ENCODE peak calls at places on chromosomes 4 and X, in five cellular contexts. M is B cell, J is fibroblast of lung, N is fibroblast of mammary gland, C is heart right ventricle. T is an unnamed sample.

GRCh38 chr4:169774466-169775445 is 17.0 kb upstream of the HPF1 start:
- DNase-seq in M (no peak), J (no peak), N (no peak), C (peak; percentile 41), T (no peak)

GRCh38 chr4:7366180-7366957 is 68.4 kb downstream of the PSAPL1 start:
- DNase-seq in M (peak; percentile 28), J (no peak), N (no peak), C (no peak), T (no peak)

GRCh38 chr4:158532556-158533231 is 11.0 kb downstream of the RXFP1 start:
- DNase-seq in M (no peak), J (no peak), N (no peak), C (no peak), T (no peak)

GRCh38 chr4:165312506-165312905 is 15.0 kb upstream of the MSMO1 start:
- DNase-seq in M (no peak), J (peak; percentile 64), N (peak; percentile 87), C (no peak), T (peak; percentile 62)

GRCh38 chr4:8835521-8836365 is 35.9 kb downstream of the HMX1 start:
- DNase-seq in M (no peak), J (no peak), N (no peak), C (no peak), T (no peak)

GRCh38 chr4:143336828-143337599 is at the start of gene GAB1:
- DNase-seq in M (no peak), J (peak; percentile 83), N (peak; percentile 74), C (peak; percentile 80), T (peak; percentile 36)

GRCh38 chr4:169492436-169493163 is 119.8 kb downstream of the NEK1 start:
- DNase-seq in M (peak; percentile 42), J (peak; percentile 17), N (peak; percentile 55), C (no peak), T (peak; percentile 34)

GRCh38 chr4:8579526-8580320 is 469 bp upstream of the GPR78 start:
- DNase-seq in M (no peak), J (no peak), N (no peak), C (no peak), T (no peak)

GRCh38 chr4:25928320-25928955 is 14.4 kb downstream of the SMIM20 start:
- DNase-seq in M (no peak), J (no peak), N (no peak), C (no peak), T (no peak)

GRCh38 chr4:152535236-152535902 is 523 bp downstream of the FBXW7 start:
- DNase-seq in M (no peak), J (no peak), N (no peak), C (no peak), T (no peak)

GRCh38 chrX:70176938-70177533 is at the start of gene DGAT2L6:
- DNase-seq in M (no peak), J (peak; percentile 14), N (peak; percentile 43), C (no peak), T (no peak)

GRCh38 chr4:88110826-88111225 is 47.6 kb downstream of the ABCG2 start:
- DNase-seq in M (no peak), J (peak; percentile 20), N (no peak), C (no peak), T (no peak)

GRCh38 chr4:3034231-3034630 is 40.1 kb downstream of the HTT-AS start:
- DNase-seq in M (no peak), J (no peak), N (no peak), C (no peak), T (no peak)

GRCh38 chr4:3340703-3341088 is 47.9 kb downstream of the RGS12 start:
- DNase-seq in M (no peak), J (no peak), N (no peak), C (no peak), T (no peak)

GRCh38 chr4:788006-788635 is 37.8 kb downstream of the CPLX1 start:
- DNase-seq in M (no peak), J (no peak), N (no peak), C (no peak), T (no peak)

GRCh38 chr4:27048350-27049100 is 187.9 kb downstream of the STIM2 start:
- DNase-seq in M (no peak), J (peak; percentile 14), N (peak; percentile 41), C (no peak), T (peak; percentile 38)

GRCh38 chr4:114598191-114599121 is at the start of gene UGT8:
- DNase-seq in M (peak; percentile 87), J (peak; percentile 24), N (peak; percentile 6), C (peak; percentile 30), T (no peak)

GRCh38 chr4:3501126-3501824 is 30.9 kb downstream of the LRPAP1 start:
- DNase-seq in M (no peak), J (no peak), N (no peak), C (no peak), T (no peak)

GRCh38 chrX:154327026-154327820 is 31.6 kb downstream of the TKTL1 start:
- DNase-seq in M (no peak), J (peak; percentile 51), N (no peak), C (no peak), T (peak; percentile 26)

GRCh38 chr4:5801696-5802095 is 90.7 kb downstream of the EVC start:
- DNase-seq in M (no peak), J (no peak), N (no peak), C (no peak), T (no peak)

GRCh38 chr4:6974138-6974848 is 64.7 kb downstream of the TBC1D14 start:
- DNase-seq in M (peak; percentile 83), J (peak; percentile 79), N (peak; percentile 87), C (peak; percentile 79), T (peak; percentile 75)

GRCh38 chrX:136953867-136954787 is 73.6 kb upstream of the RBMX start:
- DNase-seq in M (peak; percentile 48), J (peak; percentile 62), N (peak; percentile 77), C (peak; percentile 36), T (peak; percentile 53)

GRCh38 chr4:59388359-59388758 is 1811.8 kb upstream of the ADGRL3 start:
- DNase-seq in M (no peak), J (no peak), N (no peak), C (no peak), T (no peak)

GRCh38 chr4:3270141-3270611 is 21.2 kb downstream of the MSANTD1 start:
- DNase-seq in M (no peak), J (peak; percentile 31), N (no peak), C (peak; percentile 69), T (no peak)

GRCh38 chr4:15003891-15004700 is 1.8 kb downstream of the CPEB2 start:
- DNase-seq in M (peak; percentile 46), J (peak; percentile 23), N (no peak), C (peak; percentile 50), T (no peak)

GRCh38 chr4:15042529-15043167 is 40.4 kb downstream of the CPEB2 start:
- DNase-seq in M (no peak), J (peak; percentile 59), N (no peak), C (no peak), T (peak; percentile 44)

DNA sequence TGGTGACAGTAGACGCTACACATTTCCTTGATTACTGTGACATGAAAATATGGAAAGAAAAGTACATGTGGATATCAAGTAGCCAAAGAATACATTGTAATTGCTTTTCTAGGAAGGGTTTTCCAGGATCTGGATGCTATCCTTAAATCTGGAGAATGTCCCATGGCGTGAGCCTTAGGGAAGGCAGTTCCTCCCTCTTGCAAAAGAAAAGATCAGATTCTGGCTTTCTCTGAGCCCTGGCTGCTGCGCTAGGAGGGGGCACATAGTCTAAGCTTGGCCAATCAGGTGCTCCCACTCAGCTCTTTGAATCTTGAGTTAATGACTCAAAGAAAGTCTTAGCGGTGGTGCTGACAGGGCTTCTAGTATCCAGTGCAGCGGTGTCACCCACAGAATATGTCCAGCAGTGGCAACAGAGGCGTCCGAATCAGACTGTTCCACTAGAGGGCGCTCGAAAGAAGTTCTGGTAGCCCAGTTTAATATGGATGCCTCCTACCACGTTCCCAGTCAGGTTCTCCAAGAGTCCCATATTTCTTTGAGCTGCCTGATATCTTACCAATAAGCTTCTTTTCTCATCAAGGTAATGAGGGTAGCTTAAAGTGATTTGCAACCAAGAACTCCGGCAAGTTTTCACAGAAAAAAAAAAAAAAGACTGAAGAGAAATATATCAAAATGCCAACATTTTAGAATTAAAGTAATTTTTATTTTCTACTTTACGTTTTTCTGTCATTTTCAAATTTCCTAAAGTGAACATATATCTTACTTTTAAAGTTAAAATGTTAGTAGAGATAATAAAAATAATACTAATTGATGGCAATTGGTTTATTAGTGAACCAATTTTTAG is 213.4 kb upstream of the S100G start:
- DNase-seq in M (no peak), J (peak; percentile 51), N (peak; percentile 81), C (peak; percentile 30), T (peak; percentile 74)
- TF ChIP-seq CTCF in M (peak; percentile 65), J (peak; percentile 63), N (peak; percentile 75), C (peak; percentile 76), T (peak; percentile 82)

DNA sequence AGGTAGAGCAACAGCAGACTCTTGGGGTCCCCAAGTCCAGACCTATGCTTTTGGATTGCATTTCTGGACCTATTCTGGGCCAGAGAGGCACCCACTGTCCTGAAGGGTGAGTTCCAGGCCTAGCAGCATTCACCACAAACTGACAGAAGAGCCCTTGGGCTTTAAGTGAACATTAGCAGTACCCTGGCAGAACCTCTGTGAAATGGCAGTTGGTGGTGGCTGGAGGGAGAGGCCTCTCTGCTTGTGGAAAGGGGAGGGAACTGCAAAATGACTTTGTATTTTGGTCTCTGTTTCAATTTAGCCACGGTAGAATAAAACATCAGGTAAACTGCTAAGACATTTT is 1211.9 kb downstream of the PCDH18 start:
- DNase-seq in M (no peak), J (no peak), N (no peak), C (no peak), T (no peak)
- TF ChIP-seq CTCF in M (no peak), J (no peak), N (no peak), C (no peak), T (no peak)

GRCh38 chr4:47838445-47838844 is 578 bp upstream of the CORIN start:
- DNase-seq in M (no peak), J (no peak), N (no peak), C (no peak), T (no peak)

GRCh38 chr4:47837582-47838294 is at the start of gene CORIN:
- DNase-seq in M (no peak), J (no peak), N (no peak), C (peak; percentile 41), T (no peak)

GRCh38 chr4:47836655-47837581 is 949 bp downstream of the CORIN start:
- DNase-seq in M (peak; percentile 51), J (peak; percentile 78), N (peak; percentile 80), C (peak; percentile 82), T (peak; percentile 74)

GRCh38 chr4:47840291-47840690 is 2.4 kb upstream of the CORIN start:
- DNase-seq in M (no peak), J (no peak), N (no peak), C (no peak), T (no peak)

GRCh38 chr4:47839259-47839658 is 1.4 kb upstream of the CORIN start:
- DNase-seq in M (no peak), J (peak; percentile 12), N (peak; percentile 93), C (no peak), T (peak; percentile 59)
- TF ChIP-seq CTCF in M (no peak), J (peak; percentile 47), N (peak; percentile 58), C (no peak), T (peak; percentile 65)

GRCh38 chr4:95534032-95534431 is 14.7 kb downstream of the UNC5C start:
- DNase-seq in M (no peak), J (no peak), N (no peak), C (no peak), T (no peak)
- TF ChIP-seq CTCF in M (no peak), J (no peak), N (no peak), C (no peak), T (no peak)

T was measured in HFFc6.